ENCODE peak calls at places on chromosome 12, in six cellular contexts. S is psoas muscle; B is central memory CD8-positive, alpha-beta T cell; O is foreskin keratinocyte; C is left lung; P is stimulated activated memory B cell treated with anti-CD40 and anti-IgM and Interleukin-4, amounts not matched to agents 10 μg/mL and 1 μg/mL and 100 μg/mL, for 72 hours. V is an unnamed sample.

GRCh38 chr12:14327717-14328116 is 37.8 kb upstream of the ATF7IP start:
- ATAC-seq in S (no peak), B (no peak), C (peak), P (peak), O (peak), V (peak)

GRCh38 chr12:43653917-43654316 is 101.9 kb upstream of the ADAMTS20 start:
- ATAC-seq in P (no peak), S (no peak), C (no peak), B (no peak), O (peak), V (no peak)

GRCh38 chr12:106747973-106748436 is 26.5 kb upstream of the RIC8B start:
- ATAC-seq in P (peak), C (no peak), S (no peak), O (no peak), B (peak), V (no peak)

GRCh38 chr12:28060901-28061300 is 88.4 kb upstream of the PTHLH start:
- ATAC-seq in C (no peak), P (no peak), S (no peak), B (no peak), O (no peak), V (no peak)

GRCh38 chr12:116244001-116244400 is 33.5 kb downstream of the MED13L start:
- ATAC-seq in S (no peak), O (no peak), C (peak), B (no peak), P (peak), V (peak)

GRCh38 chr12:32697445-32697844 is 18.3 kb downstream of the DNM1L start:
- ATAC-seq in S (no peak), C (no peak), O (no peak), B (no peak), P (no peak), V (no peak)

GRCh38 chr12:70639535-70639934 is 2.3 kb upstream of the PTPRB start:
- ATAC-seq in B (no peak), C (no peak), O (no peak), P (no peak), S (no peak), V (no peak)

GRCh38 chr12:124075836-124076235 is 102.8 kb downstream of the ZNF664 start:
- ATAC-seq in C (no peak), S (no peak), B (no peak), P (no peak), O (no peak), V (no peak)